ENCODE peak calls at places on chromosomes 7 and 10, in seven cellular contexts. One of them, this sample, is unnamed.

GRCh38 chr10:58919927-58920654 is 256.4 kb upstream of the PHYHIPL start:
- DNase-seq in IMR-90: peak
- DNase-seq in trophoblast cell: peak
- DNase-seq in neuronal stem cell: no peak
- DNase-seq in mesendoderm: peak
- DNase-seq in mesenchymal stem cell: peak
- DNase-seq in H9: no peak
- DNase-seq in this sample: no peak

GRCh38 chr10:63267414-63268138 is 134.4 kb downstream of the NRBF2 start:
- DNase-seq in IMR-90: peak
- DNase-seq in trophoblast cell: peak
- DNase-seq in neuronal stem cell: no peak
- DNase-seq in mesendoderm: peak
- DNase-seq in mesenchymal stem cell: peak
- DNase-seq in H9: no peak
- DNase-seq in this sample: no peak

GRCh38 chr7:68807681-68808080 is 790.6 kb upstream of the AUTS2 start:
- DNase-seq in IMR-90: no peak
- DNase-seq in trophoblast cell: no peak
- DNase-seq in neuronal stem cell: no peak
- DNase-seq in mesendoderm: no peak
- DNase-seq in mesenchymal stem cell: no peak
- DNase-seq in H9: no peak
- DNase-seq in this sample: no peak

GRCh38 chr7:96084880-96085551 is 236.9 kb downstream of the SLC25A13 start:
- DNase-seq in IMR-90: peak
- DNase-seq in trophoblast cell: peak
- DNase-seq in neuronal stem cell: no peak
- DNase-seq in mesendoderm: no peak
- DNase-seq in mesenchymal stem cell: peak
- DNase-seq in H9: no peak
- DNase-seq in this sample: no peak

GRCh38 chr10:113045155-113046055 is 95.4 kb downstream of the TCF7L2 start:
- DNase-seq in IMR-90: peak
- DNase-seq in trophoblast cell: no peak
- DNase-seq in neuronal stem cell: no peak
- DNase-seq in mesendoderm: no peak
- DNase-seq in mesenchymal stem cell: peak
- DNase-seq in H9: no peak
- DNase-seq in this sample: no peak

GRCh38 chr7:5282464-5283316 is at the start of gene SLC29A4:
- DNase-seq in IMR-90: no peak
- DNase-seq in trophoblast cell: peak
- DNase-seq in neuronal stem cell: no peak
- DNase-seq in mesendoderm: peak
- DNase-seq in mesenchymal stem cell: peak
- DNase-seq in H9: no peak
- DNase-seq in this sample: no peak

GRCh38 chr10:59179027-59179426 is 2.6 kb downstream of the PHYHIPL start:
- DNase-seq in IMR-90: no peak
- DNase-seq in trophoblast cell: no peak
- DNase-seq in neuronal stem cell: no peak
- DNase-seq in mesendoderm: no peak
- DNase-seq in mesenchymal stem cell: no peak
- DNase-seq in H9: no peak
- DNase-seq in this sample: no peak

GRCh38 chr10:44373341-44373995 is 11.4 kb downstream of the CXCL12 start:
- DNase-seq in IMR-90: no peak
- DNase-seq in trophoblast cell: no peak
- DNase-seq in neuronal stem cell: no peak
- DNase-seq in mesendoderm: no peak
- DNase-seq in mesenchymal stem cell: no peak
- DNase-seq in H9: no peak
- DNase-seq in this sample: no peak

GRCh38 chr7:106768324-106768751 is 96.7 kb upstream of the PIK3CG start:
- DNase-seq in IMR-90: no peak
- DNase-seq in trophoblast cell: no peak
- DNase-seq in neuronal stem cell: no peak
- DNase-seq in mesendoderm: peak
- DNase-seq in mesenchymal stem cell: no peak
- DNase-seq in H9: no peak
- DNase-seq in this sample: no peak

GRCh38 chr7:19623676-19624075 is 85.2 kb downstream of the POLR1F start:
- DNase-seq in IMR-90: no peak
- DNase-seq in trophoblast cell: no peak
- DNase-seq in neuronal stem cell: no peak
- DNase-seq in mesendoderm: no peak
- DNase-seq in mesenchymal stem cell: no peak
- DNase-seq in H9: no peak
- DNase-seq in this sample: no peak

GRCh38 chr7:148883233-148884048 is 650 bp downstream of the EZH2 start:
- DNase-seq in IMR-90: no peak
- DNase-seq in trophoblast cell: peak
- DNase-seq in neuronal stem cell: peak
- DNase-seq in mesendoderm: peak
- DNase-seq in mesenchymal stem cell: peak
- DNase-seq in H9: no peak
- DNase-seq in this sample: no peak

GRCh38 chr10:104897679-104898078 is 256.6 kb downstream of the SORCS3 start:
- DNase-seq in IMR-90: no peak
- DNase-seq in trophoblast cell: no peak
- DNase-seq in neuronal stem cell: peak
- DNase-seq in mesendoderm: no peak
- DNase-seq in mesenchymal stem cell: no peak
- DNase-seq in H9: no peak
- DNase-seq in this sample: no peak

GRCh38 chr10:45420453-45421192 is 46.6 kb downstream of the ALOX5 start:
- DNase-seq in IMR-90: peak
- DNase-seq in trophoblast cell: peak
- DNase-seq in neuronal stem cell: no peak
- DNase-seq in mesendoderm: no peak
- DNase-seq in mesenchymal stem cell: no peak
- DNase-seq in H9: no peak
- DNase-seq in this sample: no peak

GRCh38 chr7:27423290-27423689 is 180.7 kb downstream of the EVX1 start:
- DNase-seq in IMR-90: no peak
- DNase-seq in trophoblast cell: no peak
- DNase-seq in neuronal stem cell: no peak
- DNase-seq in mesendoderm: no peak
- DNase-seq in mesenchymal stem cell: no peak
- DNase-seq in H9: no peak
- DNase-seq in this sample: no peak

GRCh38 chr7:27419581-27420177 is 177.1 kb downstream of the EVX1 start:
- DNase-seq in IMR-90: peak
- DNase-seq in trophoblast cell: no peak
- DNase-seq in neuronal stem cell: no peak
- DNase-seq in mesendoderm: no peak
- DNase-seq in mesenchymal stem cell: peak
- DNase-seq in H9: no peak
- DNase-seq in this sample: no peak

GRCh38 chr7:27420702-27421101 is 178.1 kb downstream of the EVX1 start:
- DNase-seq in IMR-90: no peak
- DNase-seq in trophoblast cell: no peak
- DNase-seq in neuronal stem cell: no peak
- DNase-seq in mesendoderm: no peak
- DNase-seq in mesenchymal stem cell: no peak
- DNase-seq in H9: no peak
- DNase-seq in this sample: no peak

GRCh38 chr7:27423821-27424220 is 181.2 kb downstream of the EVX1 start:
- DNase-seq in IMR-90: no peak
- DNase-seq in trophoblast cell: no peak
- DNase-seq in neuronal stem cell: no peak
- DNase-seq in mesendoderm: no peak
- DNase-seq in mesenchymal stem cell: no peak
- DNase-seq in H9: no peak
- DNase-seq in this sample: no peak

GRCh38 chr7:27418544-27418943 is 175.9 kb downstream of the EVX1 start:
- DNase-seq in IMR-90: no peak
- DNase-seq in trophoblast cell: no peak
- DNase-seq in neuronal stem cell: no peak
- DNase-seq in mesendoderm: no peak
- DNase-seq in mesenchymal stem cell: no peak
- DNase-seq in H9: no peak
- DNase-seq in this sample: no peak
- H3K23ac ChIP-seq in IMR-90: no peak
- H3K23ac ChIP-seq in trophoblast cell: no peak
- H3K23ac ChIP-seq in neuronal stem cell: no peak
- H3K23ac ChIP-seq in mesendoderm: no peak
- H3K23ac ChIP-seq in mesenchymal stem cell: no peak
- H3K23ac ChIP-seq in H9: no peak
- H3K23ac ChIP-seq in this sample: no peak

GRCh38 chr7:101134399-101134980 is 7.6 kb downstream of the SERPINE1 start:
- DNase-seq in IMR-90: no peak
- DNase-seq in trophoblast cell: peak
- DNase-seq in neuronal stem cell: no peak
- DNase-seq in mesendoderm: no peak
- DNase-seq in mesenchymal stem cell: peak
- DNase-seq in H9: no peak
- DNase-seq in this sample: no peak
- H3K23ac ChIP-seq in IMR-90: peak
- H3K23ac ChIP-seq in trophoblast cell: no peak
- H3K23ac ChIP-seq in neuronal stem cell: no peak
- H3K23ac ChIP-seq in mesendoderm: no peak
- H3K23ac ChIP-seq in mesenchymal stem cell: no peak
- H3K23ac ChIP-seq in H9: no peak
- H3K23ac ChIP-seq in this sample: no peak

DNA sequence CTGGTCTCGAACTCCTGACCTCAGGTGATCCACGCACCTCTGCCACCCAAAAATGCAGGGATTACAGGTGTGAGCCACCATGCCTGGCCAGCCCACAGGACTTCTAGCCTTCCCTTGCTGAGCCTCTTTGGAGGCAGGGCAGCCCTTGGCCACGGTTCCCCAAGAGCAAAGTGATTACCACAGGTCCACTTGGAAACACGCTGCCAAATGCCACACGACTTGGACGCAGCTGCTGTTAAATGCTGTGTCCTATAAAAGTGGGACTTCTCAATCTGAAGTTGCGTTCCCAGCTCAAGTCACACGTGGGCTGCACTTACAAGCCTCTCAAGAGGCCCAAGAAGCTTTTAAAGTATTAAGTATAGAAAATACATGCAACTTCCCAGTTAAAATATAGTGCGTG is 30.1 kb downstream of the CTBP2 start:
- DNase-seq in IMR-90: no peak
- DNase-seq in trophoblast cell: no peak
- DNase-seq in neuronal stem cell: no peak
- DNase-seq in mesendoderm: no peak
- DNase-seq in mesenchymal stem cell: no peak
- DNase-seq in H9: no peak
- DNase-seq in this sample: no peak
- H3K23ac ChIP-seq in IMR-90: no peak
- H3K23ac ChIP-seq in trophoblast cell: no peak
- H3K23ac ChIP-seq in neuronal stem cell: no peak
- H3K23ac ChIP-seq in mesendoderm: no peak
- H3K23ac ChIP-seq in mesenchymal stem cell: no peak
- H3K23ac ChIP-seq in H9: no peak
- H3K23ac ChIP-seq in this sample: no peak

GRCh38 chr7:72187179-72187578 is 225.0 kb downstream of the CALN1 start:
- DNase-seq in IMR-90: no peak
- DNase-seq in trophoblast cell: no peak
- DNase-seq in neuronal stem cell: no peak
- DNase-seq in mesendoderm: peak
- DNase-seq in mesenchymal stem cell: no peak
- DNase-seq in H9: no peak
- DNase-seq in this sample: peak
- H3K23ac ChIP-seq in IMR-90: no peak
- H3K23ac ChIP-seq in trophoblast cell: no peak
- H3K23ac ChIP-seq in neuronal stem cell: no peak
- H3K23ac ChIP-seq in mesendoderm: no peak
- H3K23ac ChIP-seq in mesenchymal stem cell: no peak
- H3K23ac ChIP-seq in H9: no peak
- H3K23ac ChIP-seq in this sample: no peak

This sample was measured in H1.